ENCODE peak calls at places on chromosomes 1 and 21, in seven cellular contexts. P, M, Y, R, Z, Q and S are unnamed samples.

GRCh38 chr21:24045775-24046215 is 1561.5 kb downstream of the MRPL39 start:
- DNase-seq in P (peak), M (peak), Y (no peak), R (peak), Z (peak), Q (peak), S (no peak)

GRCh38 chr1:19476440-19477190 is 8.7 kb downstream of the CAPZB start:
- DNase-seq in P (peak), M (no peak), Y (no peak), R (no peak), Z (no peak), Q (peak), S (no peak)

GRCh38 chr1:178266619-178267066 is 172.7 kb downstream of the RASAL2 start:
- DNase-seq in P (no peak), M (no peak), Y (no peak), R (no peak), Z (no peak), Q (no peak), S (no peak)

GRCh38 chr1:217393901-217394300 is 237.0 kb downstream of the GPATCH2 start:
- DNase-seq in P (no peak), M (no peak), Y (no peak), R (no peak), Z (no peak), Q (no peak), S (no peak)

GRCh38 chr1:183934284-183934683 is 103.2 kb downstream of the COLGALT2 start:
- DNase-seq in P (no peak), M (no peak), Y (no peak), R (no peak), Z (no peak), Q (no peak), S (no peak)

GRCh38 chr1:51878616-51879336 is at the start of gene NRDC:
- DNase-seq in P (peak), M (peak), Y (peak), R (peak), Z (peak), Q (peak), S (peak)

GRCh38 chr1:67752306-67752705 is 67.3 kb downstream of the GADD45A start:
- DNase-seq in P (no peak), M (no peak), Y (no peak), R (no peak), Z (no peak), Q (no peak), S (no peak)

GRCh38 chr1:153550827-153551512 is 1.9 kb upstream of the S100A3 start:
- DNase-seq in P (no peak), M (no peak), Y (no peak), R (peak), Z (no peak), Q (no peak), S (no peak)

GRCh38 chr21:45209046-45209445 is 78.6 kb downstream of the POFUT2 start:
- DNase-seq in P (no peak), M (no peak), Y (no peak), R (no peak), Z (no peak), Q (peak), S (no peak)

GRCh38 chr1:191519519-191519918 is 638.7 kb upstream of the RGS18 start:
- DNase-seq in P (no peak), M (no peak), Y (no peak), R (no peak), Z (no peak), Q (no peak), S (no peak)

GRCh38 chr21:16046625-16047340 is 317.0 kb downstream of the USP25 start:
- DNase-seq in P (no peak), M (no peak), Y (no peak), R (no peak), Z (no peak), Q (peak), S (no peak)

GRCh38 chr1:39196244-39197215 is 8.0 kb upstream of the MACF1 start:
- DNase-seq in P (no peak), M (no peak), Y (no peak), R (no peak), Z (no peak), Q (peak), S (no peak)

GRCh38 chr1:162822391-162823200 is 32.1 kb downstream of the HSD17B7 start:
- DNase-seq in P (peak), M (peak), Y (no peak), R (peak), Z (peak), Q (no peak), S (peak)

GRCh38 chr1:178418284-178418955 is 78.3 kb downstream of the CLEC20A start:
- DNase-seq in P (no peak), M (no peak), Y (no peak), R (no peak), Z (no peak), Q (no peak), S (no peak)

GRCh38 chr1:68785328-68785727 is 288.4 kb upstream of the DEPDC1 start:
- DNase-seq in P (no peak), M (no peak), Y (no peak), R (no peak), Z (no peak), Q (no peak), S (no peak)

GRCh38 chr1:13585599-13585965 is 1.9 kb downstream of the PDPN start:
- DNase-seq in P (no peak), M (no peak), Y (no peak), R (no peak), Z (no peak), Q (no peak), S (no peak)

GRCh38 chr1:19525607-19526545 is 40.5 kb upstream of the CAPZB start:
- DNase-seq in P (no peak), M (no peak), Y (no peak), R (no peak), Z (no peak), Q (no peak), S (no peak)

GRCh38 chr1:226643167-226643566 is 94.6 kb downstream of the STUM start:
- DNase-seq in P (no peak), M (no peak), Y (no peak), R (peak), Z (peak), Q (peak), S (peak)

GRCh38 chr1:248704556-248704955 is 2.0 kb upstream of the OR14I1 start:
- DNase-seq in P (no peak), M (no peak), Y (no peak), R (no peak), Z (no peak), Q (no peak), S (no peak)

GRCh38 chr1:42936309-42937078 is 22.2 kb downstream of the SLC2A1 start:
- DNase-seq in P (no peak), M (no peak), Y (no peak), R (peak), Z (peak), Q (peak), S (no peak)

GRCh38 chr1:10940838-10941237 is 71.6 kb upstream of the TARDBP start:
- DNase-seq in P (no peak), M (no peak), Y (no peak), R (no peak), Z (no peak), Q (no peak), S (no peak)
- TF ChIP-seq POLR2A in P (no peak), M (no peak), Y (no peak), R (no peak), Z (no peak), Q (no peak), S (no peak)

GRCh38 chr1:167121375-167122120 is 27.7 kb downstream of the STYXL2 start:
- DNase-seq in P (peak), M (no peak), Y (no peak), R (no peak), Z (no peak), Q (no peak), S (peak)

GRCh38 chr1:167119696-167120095 is 25.8 kb downstream of the STYXL2 start:
- DNase-seq in P (no peak), M (no peak), Y (no peak), R (no peak), Z (no peak), Q (no peak), S (no peak)

GRCh38 chr1:167122121-167122480 is 28.2 kb downstream of the STYXL2 start:
- DNase-seq in P (no peak), M (no peak), Y (no peak), R (no peak), Z (no peak), Q (no peak), S (no peak)

GRCh38 chr1:167122568-167122967 is 28.7 kb downstream of the STYXL2 start:
- DNase-seq in P (no peak), M (no peak), Y (no peak), R (no peak), Z (no peak), Q (no peak), S (no peak)

DNA sequence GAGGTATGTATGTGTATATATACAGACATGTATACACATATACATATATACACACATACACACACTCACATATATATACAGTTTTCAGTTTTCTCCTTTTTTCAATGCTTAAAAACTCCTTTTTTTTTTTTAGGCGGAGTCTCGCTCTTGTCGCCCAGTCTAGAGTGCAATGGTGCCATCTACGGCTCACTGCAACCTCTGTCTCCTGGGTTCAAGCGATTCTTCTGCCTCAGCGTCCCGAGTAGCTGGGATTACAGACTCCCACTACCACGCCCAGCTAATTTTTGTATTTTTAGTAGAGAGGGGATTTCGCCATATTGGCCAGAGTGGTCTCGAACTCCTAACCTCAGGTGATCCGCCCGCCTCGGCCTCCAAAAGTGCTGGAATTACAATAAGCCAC is 27.0 kb downstream of the STYXL2 start:
- DNase-seq in P (no peak), M (no peak), Y (no peak), R (no peak), Z (no peak), Q (no peak), S (no peak)
- H3K27ac ChIP-seq in P (no peak), M (no peak), Y (no peak), R (no peak), Z (no peak), Q (no peak), S (no peak)

GRCh38 chr1:247210386-247211117 is 38.7 kb upstream of the ZNF124 start:
- DNase-seq in P (peak), M (peak), Y (peak), R (peak), Z (peak), Q (peak), S (peak)
- TF ChIP-seq POLR2A in P (peak), M (peak), Y (no peak), R (peak), Z (peak), Q (peak), S (peak)

DNA sequence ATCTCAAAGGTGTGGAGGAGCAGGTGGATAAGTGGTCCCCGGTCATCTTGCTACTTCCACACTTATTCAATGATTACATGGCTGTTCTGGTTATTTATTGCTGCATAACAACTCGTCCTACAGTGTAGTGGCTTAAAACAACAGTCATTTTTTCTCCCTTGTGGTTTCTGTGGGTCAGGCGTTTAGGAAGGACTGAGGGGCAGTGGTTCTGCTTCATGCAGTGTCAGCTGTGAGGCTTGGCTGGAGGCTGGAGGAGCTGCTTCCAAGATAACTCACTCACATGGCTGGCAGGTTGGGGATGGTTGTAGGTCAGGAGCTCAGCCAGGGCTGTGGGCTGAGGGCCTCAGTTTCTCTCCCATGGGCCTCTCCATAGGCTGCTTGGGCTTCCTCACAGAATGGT is 5.9 kb upstream of the SLC6A17 start:
- DNase-seq in P (no peak), M (no peak), Y (no peak), R (no peak), Z (no peak), Q (no peak), S (no peak)
- H3K27ac ChIP-seq in P (no peak), M (no peak), Y (no peak), R (no peak), Z (no peak), Q (no peak), S (no peak)

GRCh38 chr1:112141301-112141700 is 151.8 kb upstream of the KCND3 start:
- DNase-seq in P (no peak), M (no peak), Y (no peak), R (no peak), Z (no peak), Q (no peak), S (no peak)

GRCh38 chr1:112141923-112142322 is 152.5 kb upstream of the KCND3 start:
- DNase-seq in P (no peak), M (no peak), Y (no peak), R (no peak), Z (no peak), Q (no peak), S (no peak)

GRCh38 chr1:112144738-112145426 is 155.4 kb upstream of the KCND3 start:
- DNase-seq in P (no peak), M (peak), Y (no peak), R (no peak), Z (no peak), Q (no peak), S (no peak)

GRCh38 chr1:112143871-112144441 is 154.5 kb upstream of the KCND3 start:
- DNase-seq in P (no peak), M (no peak), Y (no peak), R (no peak), Z (no peak), Q (no peak), S (no peak)

GRCh38 chr1:112140743-112141142 is 151.3 kb upstream of the KCND3 start:
- DNase-seq in P (no peak), M (no peak), Y (no peak), R (no peak), Z (no peak), Q (no peak), S (no peak)
- TF ChIP-seq POLR2A in P (no peak), M (no peak), Y (no peak), R (no peak), Z (no peak), Q (no peak), S (no peak)